ENCODE peak calls at places on chromosomes 12 and 14, in ten cellular contexts. V is heart left ventricle; J is breast epithelium; A is A549; Z is PC-3; D is GM23338; S is astrocyte; X is left ventricle myocardium inferior; U is CD4-positive, alpha-beta T cell; B is H9. W is an unnamed sample.

GRCh38 chr14:95157987-95158712 is 821 bp upstream of the DICER1 start:
- DNase-seq in V (no peak), J (no peak), A (peak; percentile 57), Z (peak; percentile 22), D (peak; percentile 67), S (no peak), X (no peak), U (no peak), B (peak; percentile 53), W (no peak)

GRCh38 chr12:581321-581720 is 81.9 kb downstream of the NINJ2 start:
- DNase-seq in V (no peak), J (no peak), A (no peak), Z (no peak), D (no peak), S (no peak), X (peak; percentile 40), U (no peak), B (peak; percentile 35), W (no peak)

GRCh38 chr12:6647083-6647604 is at the start of gene ACRBP:
- DNase-seq in V (peak; percentile 80), J (peak; percentile 70), A (no peak), Z (no peak), D (peak; percentile 89), S (peak; percentile 35), X (peak; percentile 85), U (no peak), B (peak; percentile 86), W (peak; percentile 26)

GRCh38 chr12:109998241-109998903 is 858 bp upstream of the ANKRD13A start:
- DNase-seq in V (no peak), J (no peak), A (no peak), Z (peak; percentile 4), D (no peak), S (no peak), X (no peak), U (no peak), B (no peak), W (no peak)

GRCh38 chr12:116492703-116493324 is 66.4 kb upstream of the MAP1LC3B2 start:
- DNase-seq in V (no peak), J (no peak), A (peak; percentile 59), Z (peak; percentile 98), D (peak; percentile 58), S (peak; percentile 57), X (no peak), U (no peak), B (no peak), W (peak; percentile 50)

GRCh38 chr12:66942741-66943465 is 264.0 kb upstream of the GRIP1 start:
- DNase-seq in V (no peak), J (no peak), A (no peak), Z (no peak), D (peak; percentile 79), S (no peak), X (no peak), U (no peak), B (no peak), W (no peak)

GRCh38 chr14:95993768-95994592 is 45.2 kb upstream of the C14orf132 start:
- DNase-seq in V (no peak), J (no peak), A (peak; percentile 41), Z (peak; percentile 49), D (peak; percentile 92), S (peak; percentile 20), X (no peak), U (peak; percentile 4), B (peak; percentile 72), W (peak; percentile 66)

GRCh38 chr12:76470028-76470939 is 89.3 kb downstream of the OSBPL8 start:
- DNase-seq in V (peak; percentile 34), J (no peak), A (peak; percentile 47), Z (peak; percentile 73), D (no peak), S (peak; percentile 96), X (no peak), U (no peak), B (no peak), W (peak; percentile 87)

GRCh38 chr14:64440494-64440893 is 24.8 kb upstream of the AKAP5 start:
- DNase-seq in V (no peak), J (no peak), A (no peak), Z (no peak), D (no peak), S (no peak), X (no peak), U (no peak), B (no peak), W (no peak)

GRCh38 chr14:64444140-64444539 is 21.2 kb upstream of the AKAP5 start:
- DNase-seq in V (no peak), J (no peak), A (no peak), Z (no peak), D (no peak), S (no peak), X (no peak), U (no peak), B (no peak), W (no peak)

GRCh38 chr14:64447890-64448667 is 17.2 kb upstream of the AKAP5 start:
- DNase-seq in V (no peak), J (no peak), A (no peak), Z (no peak), D (no peak), S (peak; percentile 51), X (no peak), U (no peak), B (no peak), W (no peak)

GRCh38 chr14:64442300-64442988 is 22.9 kb upstream of the AKAP5 start:
- DNase-seq in V (peak; percentile 22), J (no peak), A (no peak), Z (no peak), D (no peak), S (no peak), X (peak; percentile 25), U (no peak), B (no peak), W (no peak)

DNA sequence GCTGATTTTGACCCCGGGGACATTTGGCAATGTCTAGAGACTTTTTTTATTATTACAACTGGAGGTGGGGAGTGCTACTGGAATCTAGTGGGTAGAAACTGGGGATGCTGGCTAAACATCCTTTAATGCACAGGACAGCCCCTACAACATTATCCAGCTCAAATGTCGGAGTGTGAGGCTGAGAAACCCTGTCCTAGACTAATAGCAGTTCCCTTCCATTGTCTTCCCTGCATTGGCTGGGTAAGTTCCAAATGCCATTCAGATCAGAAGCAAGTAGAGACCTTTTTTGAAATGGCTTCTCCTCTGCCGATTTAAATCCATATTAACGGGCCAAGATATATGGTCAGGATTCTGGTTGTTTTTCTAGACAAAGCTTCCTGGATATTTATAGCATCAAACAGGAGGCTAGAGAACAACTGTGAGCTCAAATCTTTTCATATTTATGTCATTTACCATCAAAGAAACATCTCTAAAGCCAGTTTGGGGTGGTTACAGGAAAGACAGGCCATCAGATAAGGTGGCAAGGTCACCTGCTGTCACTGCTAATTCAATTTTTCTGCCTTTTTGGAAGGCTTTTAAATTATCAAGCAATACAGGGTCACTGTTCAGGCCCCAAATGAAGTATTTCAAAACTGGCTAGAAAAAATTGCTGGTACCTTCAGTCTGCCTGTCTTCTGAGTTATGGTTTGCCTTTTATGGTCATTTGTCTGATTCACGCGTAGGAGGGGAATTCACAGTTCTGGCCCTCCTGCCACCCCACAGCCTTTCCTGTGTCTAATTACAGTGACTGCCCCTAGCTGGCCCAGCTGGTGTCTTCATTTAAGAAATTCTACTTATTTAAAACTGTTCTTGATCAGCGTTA is 20.1 kb upstream of the AKAP5 start:
- DNase-seq in V (no peak), J (no peak), A (no peak), Z (no peak), D (no peak), S (peak; percentile 83), X (no peak), U (no peak), B (no peak), W (no peak)
- H3K27ac ChIP-seq in V (peak overlapping the region; percentile 44), J (peak overlapping the region; percentile 83), A (peak overlapping the region; percentile 59), Z (no peak overlapping the region), D (peak overlapping the region; percentile 30), S (peak overlapping the region; percentile 81), X (no peak overlapping the region), U (peak overlapping the region; percentile 9), B (no peak overlapping the region), W (no peak overlapping the region)

GRCh38 chr12:118065380-118065779 is 4.4 kb upstream of the WSB2 start:
- DNase-seq in V (no peak), J (no peak), A (no peak), Z (no peak), D (no peak), S (no peak), X (no peak), U (no peak), B (no peak), W (no peak)

GRCh38 chr12:118063567-118064391 is 2.8 kb upstream of the WSB2 start:
- DNase-seq in V (no peak), J (no peak), A (no peak), Z (no peak), D (no peak), S (no peak), X (no peak), U (no peak), B (no peak), W (no peak)

GRCh38 chr12:118061011-118061875 is at the start of gene WSB2:
- DNase-seq in V (peak; percentile 91), J (peak; percentile 65), A (peak; percentile 56), Z (peak; percentile 41), D (peak; percentile 77), S (peak; percentile 44), X (peak; percentile 84), U (peak; percentile 36), B (peak; percentile 59), W (peak; percentile 48)

GRCh38 chr12:118061876-118062791 is 1.2 kb upstream of the WSB2 start:
- DNase-seq in V (peak; percentile 31), J (peak; percentile 57), A (peak; percentile 73), Z (peak; percentile 73), D (peak; percentile 90), S (peak; percentile 54), X (peak; percentile 29), U (no peak), B (peak; percentile 80), W (peak; percentile 62)

GRCh38 chr12:118064608-118065007 is 3.6 kb upstream of the WSB2 start:
- DNase-seq in V (no peak), J (no peak), A (no peak), Z (no peak), D (peak; percentile 67), S (no peak), X (no peak), U (no peak), B (peak; percentile 51), W (no peak)
- TF ChIP-seq CTCF in V (peak; percentile 20), J (no peak), A (no peak), Z (peak; percentile 26), D (peak; percentile 44), S (peak; percentile 19), X (no peak), U (no peak), B (peak; percentile 55), W (no peak)

GRCh38 chr12:111605931-111606625 is 7.0 kb upstream of the ATXN2 start:
- DNase-seq in V (no peak), J (no peak), A (no peak), Z (no peak), D (no peak), S (peak; percentile 18), X (no peak), U (no peak), B (no peak), W (no peak)

GRCh38 chr12:111606651-111607232 is 7.6 kb upstream of the ATXN2 start:
- DNase-seq in V (no peak), J (no peak), A (no peak), Z (no peak), D (no peak), S (no peak), X (no peak), U (no peak), B (no peak), W (no peak)

GRCh38 chr12:111602348-111602747 is 3.2 kb upstream of the ATXN2 start:
- DNase-seq in V (no peak), J (no peak), A (no peak), Z (no peak), D (no peak), S (no peak), X (no peak), U (no peak), B (no peak), W (no peak)

GRCh38 chr12:111607239-111607638 is 8.1 kb upstream of the ATXN2 start:
- DNase-seq in V (no peak), J (no peak), A (no peak), Z (peak; percentile 21), D (peak; percentile 55), S (no peak), X (no peak), U (no peak), B (no peak), W (no peak)
- H3K27ac ChIP-seq in V (no peak overlapping the region), J (no peak overlapping the region), A (no peak overlapping the region), Z (no peak overlapping the region), D (no peak overlapping the region), S (no peak overlapping the region), X (no peak overlapping the region), U (no peak overlapping the region), B (no peak overlapping the region), W (no peak overlapping the region)

GRCh38 chr12:94898388-94898787 is 105.1 kb downstream of the NDUFA12 start:
- DNase-seq in V (no peak), J (no peak), A (no peak), Z (peak; percentile 33), D (peak; percentile 48), S (no peak), X (no peak), U (no peak), B (peak; percentile 50), W (no peak)
- TF ChIP-seq CTCF in V (peak; percentile 28), J (no peak), A (no peak), Z (peak; percentile 48), D (peak; percentile 67), S (peak; percentile 17), X (peak; percentile 38), U (no peak), B (peak; percentile 57), W (no peak)